ENCODE peak calls at places on chromosomes 7 and 10, in five cellular contexts. O, D, G, H and P are unnamed samples.

GRCh38 chr10:106941297-106942034 is 223.0 kb downstream of the SORCS1 start:
- DNase-seq in O (no peak), D (no peak), G (no peak), H (peak), P (no peak)

GRCh38 chr7:25716421-25716820 is 435.6 kb upstream of the NFE2L3 start:
- DNase-seq in O (no peak), D (no peak), G (no peak), H (no peak), P (no peak)

GRCh38 chr7:47191876-47192291 is 390.0 kb downstream of the TNS3 start:
- DNase-seq in O (no peak), D (no peak), G (no peak), H (no peak), P (no peak)

GRCh38 chr10:43196981-43197833 is 59.0 kb downstream of the CSGALNACT2 start:
- DNase-seq in O (no peak), D (no peak), G (no peak), H (no peak), P (no peak)

GRCh38 chr10:47121336-47121735 is 178.7 kb upstream of the GDF10 start:
- DNase-seq in O (no peak), D (no peak), G (no peak), H (no peak), P (no peak)

GRCh38 chr7:10418985-10419384 is 554.7 kb upstream of the PHF14 start:
- DNase-seq in O (no peak), D (no peak), G (no peak), H (no peak), P (no peak)

GRCh38 chr7:129146237-129146979 is 1.9 kb downstream of the TSPAN33 start:
- DNase-seq in O (peak), D (no peak), G (no peak), H (no peak), P (no peak)

GRCh38 chr7:11290859-11291258 is 317.2 kb downstream of the PHF14 start:
- DNase-seq in O (no peak), D (no peak), G (no peak), H (no peak), P (no peak)

GRCh38 chr10:22816298-22816653 is 101.9 kb upstream of the PIP4K2A start:
- DNase-seq in O (no peak), D (peak), G (no peak), H (no peak), P (no peak)

GRCh38 chr10:31242902-31243301 is 76.1 kb upstream of the ZEB1 start:
- DNase-seq in O (peak), D (peak), G (no peak), H (peak), P (no peak)

GRCh38 chr10:49426490-49427360 is 30.8 kb upstream of the DRGX start:
- DNase-seq in O (no peak), D (no peak), G (no peak), H (no peak), P (no peak)

GRCh38 chr10:32204606-32205005 is 142.4 kb downstream of the EPC1 start:
- DNase-seq in O (no peak), D (no peak), G (no peak), H (no peak), P (no peak)

GRCh38 chr10:4296165-4296564 is 511.2 kb upstream of the KLF6 start:
- DNase-seq in O (no peak), D (no peak), G (no peak), H (no peak), P (no peak)

GRCh38 chr10:7475954-7476353 is 65.1 kb upstream of the SFMBT2 start:
- DNase-seq in O (no peak), D (no peak), G (no peak), H (no peak), P (no peak)

GRCh38 chr10:131312261-131312801 is 810 bp upstream of the TCERG1L start:
- DNase-seq in O (no peak), D (no peak), G (no peak), H (no peak), P (no peak)

GRCh38 chr10:35225204-35225603 is 98.6 kb downstream of the CREM start:
- DNase-seq in O (no peak), D (no peak), G (no peak), H (no peak), P (no peak)

DNA sequence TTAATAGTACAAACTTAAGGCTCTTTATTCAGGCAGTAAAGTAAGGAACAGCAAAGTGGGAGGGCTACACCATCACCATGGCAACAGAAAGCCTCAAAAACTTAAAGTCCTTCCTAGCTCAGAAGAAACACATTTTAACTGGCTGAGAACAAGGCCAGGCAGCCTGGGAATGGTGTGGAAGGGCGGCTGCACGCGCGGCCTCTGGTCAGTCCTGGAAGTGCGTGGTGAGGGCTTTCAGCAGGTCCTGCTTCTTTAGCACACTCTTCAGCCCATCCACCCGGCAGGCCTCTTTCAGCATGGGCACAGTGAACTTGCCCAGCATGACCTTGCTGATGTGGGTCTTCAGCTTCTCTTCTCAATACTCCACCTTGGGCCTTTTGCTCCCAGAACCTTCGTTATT is 133.0 kb downstream of the CYP26A1 start:
- DNase-seq in O (no peak), D (no peak), G (no peak), H (no peak), P (no peak)
- TF ChIP-seq CTCF in O (no peak), D (no peak), G (no peak), H (no peak), P (no peak)

DNA sequence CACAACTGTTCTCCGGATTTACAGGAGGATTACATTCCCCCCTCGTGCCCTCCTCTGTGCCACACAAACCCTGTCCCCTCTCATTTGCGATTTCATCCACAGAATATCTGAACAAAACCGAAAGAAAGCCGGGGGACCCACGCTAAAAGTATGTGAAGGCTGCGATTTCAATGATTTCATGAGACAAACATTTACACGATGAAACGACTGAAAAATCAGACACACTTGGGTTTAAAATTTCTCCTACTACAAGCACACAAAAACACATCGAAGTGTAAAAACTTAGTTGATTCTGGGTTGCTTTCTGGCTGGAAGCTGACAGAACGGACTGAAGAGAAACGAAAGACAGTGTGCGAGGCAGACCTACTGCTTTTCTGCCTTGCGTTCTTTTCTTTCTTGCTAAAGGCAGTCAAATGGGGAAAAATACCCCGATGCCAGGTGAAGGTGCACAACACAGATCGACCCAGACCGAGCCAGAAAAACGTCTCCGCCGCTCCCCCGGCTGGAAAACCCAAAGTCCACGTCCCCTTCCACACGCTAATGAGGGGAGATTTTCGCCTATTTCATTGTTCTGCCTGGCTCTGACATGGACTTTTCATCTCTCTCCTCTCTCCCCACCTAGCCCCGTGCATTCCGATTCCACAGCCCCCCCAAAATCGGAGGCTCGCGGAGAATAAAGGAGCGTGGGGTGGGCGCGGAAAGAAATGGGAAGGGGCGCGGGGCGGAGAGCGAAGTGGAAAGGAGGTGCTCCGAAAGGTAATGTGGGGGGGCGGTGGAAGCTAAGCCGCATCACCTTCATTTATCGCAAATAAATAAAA is 1.1 kb downstream of the HIPK2 start:
- DNase-seq in O (peak), D (peak), G (no peak), H (peak), P (no peak)
- TF ChIP-seq POLR2A in O (peak), D (no peak), G (no peak), H (peak), P (no peak)

GRCh38 chr10:62779487-62780248 is 24.9 kb upstream of the ADO start:
- DNase-seq in O (peak), D (no peak), G (no peak), H (no peak), P (no peak)
- H3K27ac ChIP-seq in O (peak), D (no peak), G (no peak), H (no peak), P (no peak)

GRCh38 chr7:115352375-115352774 is 430.5 kb downstream of the MDFIC start:
- DNase-seq in O (no peak), D (no peak), G (no peak), H (no peak), P (no peak)
- TF ChIP-seq CTCF in O (no peak), D (no peak), G (no peak), H (no peak), P (no peak)

DNA sequence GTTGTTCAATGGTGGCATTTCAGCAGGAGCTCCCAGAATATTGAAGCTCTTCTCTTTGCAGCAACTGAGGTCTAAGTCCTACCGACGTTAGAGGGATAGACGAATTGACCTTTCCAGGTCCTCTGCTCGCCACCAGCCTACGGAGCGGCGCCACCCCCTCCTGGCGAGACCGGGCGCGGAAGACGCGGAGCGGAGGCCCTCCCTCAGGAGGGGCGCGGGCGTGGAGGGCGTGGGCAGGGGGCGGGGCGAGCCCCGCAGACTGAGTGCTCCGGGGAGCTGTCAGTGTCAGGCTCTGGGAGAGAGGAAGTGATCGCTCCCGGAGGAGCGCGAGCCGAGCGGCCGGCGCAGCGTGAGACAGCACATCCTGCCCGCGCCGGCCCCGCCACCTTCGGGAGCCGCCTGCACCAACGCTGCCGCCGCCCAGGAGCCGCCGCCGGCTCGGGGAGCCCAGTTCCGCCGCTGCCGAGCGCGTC is at the start of gene DYNC1I1:
- DNase-seq in O (no peak), D (peak), G (peak), H (peak), P (peak)
- TF ChIP-seq POLR2A in O (no peak), D (no peak), G (peak), H (peak), P (peak)